ENCODE peak calls at places on chromosomes 16 and 17, in nine cellular contexts. Y is PC-9; S is GM23338; H is sigmoid colon; M is ascending aorta; C is adrenal gland; X is ovary; O is fibroblast of lung; D is CD4-positive, alpha-beta T cell. N is an unnamed sample.

GRCh38 chr17:60747069-60747808 is 69.6 kb downstream of the BCAS3 start:
- DNase-seq in Y (no peak), S (peak), H (no peak), M (no peak), C (no peak), X (no peak), O (no peak), D (no peak), N (no peak)

GRCh38 chr17:78356163-78356713 is 3.6 kb downstream of the SOCS3 start:
- DNase-seq in Y (peak), S (peak), H (peak), M (no peak), C (peak), X (no peak), O (peak), D (peak), N (peak)

GRCh38 chr16:84532299-84532724 is 27.9 kb upstream of the MEAK7 start:
- DNase-seq in Y (no peak), S (peak), H (peak), M (no peak), C (peak), X (peak), O (peak), D (no peak), N (no peak)

GRCh38 chr17:63579633-63580032 is 21.1 kb upstream of the TACO1 start:
- DNase-seq in Y (no peak), S (peak), H (no peak), M (no peak), C (no peak), X (no peak), O (no peak), D (no peak), N (no peak)

GRCh38 chr17:28745052-28745776 is 1.4 kb downstream of the TRAF4 start:
- DNase-seq in Y (no peak), S (peak), H (peak), M (no peak), C (peak), X (peak), O (peak), D (no peak), N (no peak)

GRCh38 chr17:46120078-46120477 is 73.2 kb downstream of the KANSL1 start:
- DNase-seq in Y (no peak), S (no peak), H (no peak), M (no peak), C (no peak), X (no peak), O (no peak), D (no peak), N (no peak)

GRCh38 chr17:48439072-48439471 is 9.1 kb upstream of the SKAP1 start:
- DNase-seq in Y (no peak), S (no peak), H (no peak), M (no peak), C (no peak), X (no peak), O (no peak), D (no peak), N (no peak)

GRCh38 chr17:50255766-50256480 is 18.3 kb upstream of the TMEM92 start:
- DNase-seq in Y (no peak), S (no peak), H (no peak), M (no peak), C (peak), X (no peak), O (no peak), D (no peak), N (no peak)

GRCh38 chr16:11133344-11133921 is 122.6 kb downstream of the SOCS1 start:
- DNase-seq in Y (peak), S (no peak), H (peak), M (peak), C (peak), X (peak), O (peak), D (no peak), N (peak)

GRCh38 chr17:78645421-78646295 is 68.5 kb upstream of the DNAH17 start:
- DNase-seq in Y (no peak), S (peak), H (peak), M (peak), C (peak), X (no peak), O (no peak), D (peak), N (no peak)

GRCh38 chr16:70740919-70741778 is 55.3 kb upstream of the MTSS2 start:
- DNase-seq in Y (no peak), S (no peak), H (no peak), M (no peak), C (no peak), X (no peak), O (peak), D (peak), N (no peak)
- H3K27ac ChIP-seq in Y (no peak), S (no peak), H (peak), M (no peak), C (no peak), X (no peak), O (peak), D (no peak), N (no peak)

DNA sequence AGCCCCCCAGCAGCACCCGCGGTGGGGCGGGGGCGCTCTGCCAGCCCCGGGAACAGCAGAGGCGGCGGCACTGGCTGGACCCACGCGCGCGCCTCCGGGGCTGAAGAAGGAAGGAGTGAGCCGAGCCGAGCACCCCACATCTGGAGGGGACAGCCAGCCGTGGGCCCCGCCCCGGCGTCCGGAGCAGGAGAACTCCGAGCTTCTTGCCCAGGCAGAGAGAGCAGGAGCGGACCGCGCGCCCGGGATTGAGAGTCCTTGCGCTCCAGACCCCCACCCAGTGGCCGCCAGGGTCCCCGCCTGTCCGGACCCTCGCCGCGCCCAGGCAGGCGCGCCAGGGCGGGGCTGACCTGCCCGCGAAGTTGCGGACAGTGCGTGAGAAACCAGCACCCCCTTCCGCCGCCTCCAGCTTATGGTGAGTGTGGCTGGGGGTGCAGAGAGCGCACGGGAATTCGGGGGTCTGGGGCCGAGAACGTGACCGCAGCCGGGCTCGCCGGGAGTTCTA is 921.9 kb upstream of the EEF2KMT start:
- DNase-seq in Y (no peak), S (peak), H (no peak), M (no peak), C (no peak), X (no peak), O (peak), D (no peak), N (no peak)
- H3K27ac ChIP-seq in Y (no peak), S (no peak), H (no peak), M (no peak), C (no peak), X (no peak), O (no peak), D (no peak), N (no peak)

GRCh38 chr17:68035131-68035522 is 408 bp upstream of the KPNA2 start:
- DNase-seq in Y (no peak), S (peak), H (peak), M (peak), C (peak), X (peak), O (no peak), D (peak), N (no peak)
- H3K27ac ChIP-seq in Y (no peak), S (peak), H (peak), M (no peak), C (no peak), X (no peak), O (no peak), D (no peak), N (no peak)

GRCh38 chr17:40491486-40491885 is 9.9 kb downstream of the TNS4 start:
- DNase-seq in Y (no peak), S (peak), H (no peak), M (no peak), C (no peak), X (no peak), O (no peak), D (no peak), N (no peak)
- H3K27ac ChIP-seq in Y (peak), S (no peak), H (peak), M (no peak), C (no peak), X (no peak), O (no peak), D (no peak), N (peak)

GRCh38 chr17:9108166-9108565 is 86.9 kb downstream of the NTN1 start:
- DNase-seq in Y (no peak), S (no peak), H (no peak), M (no peak), C (no peak), X (no peak), O (no peak), D (no peak), N (no peak)

GRCh38 chr17:9107527-9107926 is 86.2 kb downstream of the NTN1 start:
- DNase-seq in Y (no peak), S (no peak), H (no peak), M (no peak), C (no peak), X (no peak), O (no peak), D (no peak), N (no peak)

GRCh38 chr17:9105068-9105868 is 84.0 kb downstream of the NTN1 start:
- DNase-seq in Y (no peak), S (no peak), H (no peak), M (no peak), C (no peak), X (no peak), O (no peak), D (no peak), N (no peak)

GRCh38 chr17:9110501-9110900 is 89.2 kb downstream of the NTN1 start:
- DNase-seq in Y (no peak), S (no peak), H (no peak), M (no peak), C (no peak), X (no peak), O (no peak), D (no peak), N (no peak)

GRCh38 chr17:9109933-9110332 is 88.6 kb downstream of the NTN1 start:
- DNase-seq in Y (no peak), S (peak), H (no peak), M (no peak), C (no peak), X (no peak), O (no peak), D (no peak), N (no peak)
- H3K27ac ChIP-seq in Y (no peak), S (peak), H (no peak), M (no peak), C (no peak), X (no peak), O (no peak), D (no peak), N (no peak)

DNA sequence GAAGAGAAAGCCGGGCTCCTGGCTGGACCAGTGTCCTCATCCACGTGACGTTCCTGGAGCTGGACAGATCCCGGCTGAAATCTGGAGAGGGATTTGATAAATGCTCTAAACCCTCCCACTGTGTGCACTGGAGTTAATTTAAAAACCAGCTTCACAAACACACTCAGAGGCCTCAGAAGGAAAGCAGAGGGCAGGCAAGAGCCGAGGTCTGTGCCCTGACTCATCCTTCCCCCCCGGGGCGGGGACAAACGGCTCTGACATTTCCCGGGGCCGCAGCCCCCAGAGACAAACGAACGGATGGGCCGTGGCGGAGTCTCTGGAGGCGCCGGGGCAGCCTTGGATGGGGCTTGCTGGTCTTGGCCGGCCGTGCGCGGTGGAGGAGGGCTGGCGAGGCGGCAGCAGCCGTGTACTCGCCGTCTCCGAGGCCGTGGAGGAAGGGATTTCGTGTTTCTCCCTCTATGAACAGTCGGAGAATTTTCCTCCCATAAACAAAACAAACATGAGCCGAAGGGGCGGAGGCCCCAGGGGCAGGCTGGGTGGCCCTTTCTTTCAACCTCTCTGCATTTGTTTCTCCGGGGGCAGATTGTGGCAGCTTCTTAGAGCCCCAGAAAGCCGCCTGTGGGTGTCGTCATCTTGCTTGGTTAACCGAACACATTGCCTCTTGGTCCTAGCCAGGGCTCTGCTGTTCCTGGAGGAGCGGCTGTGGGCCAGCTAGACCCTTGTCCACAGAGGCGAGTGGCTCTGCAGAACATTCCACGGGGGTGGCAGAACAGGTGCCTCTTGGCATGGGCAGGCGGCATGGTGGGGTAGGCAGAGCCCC is 94.3 kb downstream of the NTN1 start:
- DNase-seq in Y (no peak), S (peak), H (peak), M (peak), C (no peak), X (peak), O (peak), D (peak), N (no peak)
- H3K27ac ChIP-seq in Y (no peak), S (no peak), H (peak), M (peak), C (no peak), X (no peak), O (peak), D (no peak), N (no peak)

GRCh38 chr16:30526823-30527634 is 663 bp upstream of the ZNF768 start:
- DNase-seq in Y (peak), S (peak), H (peak), M (peak), C (peak), X (peak), O (peak), D (peak), N (peak)

GRCh38 chr16:30523768-30524574 is 2.4 kb downstream of the ZNF768 start:
- DNase-seq in Y (no peak), S (no peak), H (no peak), M (no peak), C (no peak), X (peak), O (no peak), D (no peak), N (no peak)

GRCh38 chr16:30525844-30526136 is 576 bp downstream of the ZNF768 start:
- DNase-seq in Y (no peak), S (no peak), H (no peak), M (no peak), C (no peak), X (peak), O (no peak), D (no peak), N (no peak)

GRCh38 chr16:30526137-30526822 is at the start of gene ZNF768:
- DNase-seq in Y (peak), S (peak), H (peak), M (no peak), C (peak), X (peak), O (peak), D (no peak), N (no peak)

DNA sequence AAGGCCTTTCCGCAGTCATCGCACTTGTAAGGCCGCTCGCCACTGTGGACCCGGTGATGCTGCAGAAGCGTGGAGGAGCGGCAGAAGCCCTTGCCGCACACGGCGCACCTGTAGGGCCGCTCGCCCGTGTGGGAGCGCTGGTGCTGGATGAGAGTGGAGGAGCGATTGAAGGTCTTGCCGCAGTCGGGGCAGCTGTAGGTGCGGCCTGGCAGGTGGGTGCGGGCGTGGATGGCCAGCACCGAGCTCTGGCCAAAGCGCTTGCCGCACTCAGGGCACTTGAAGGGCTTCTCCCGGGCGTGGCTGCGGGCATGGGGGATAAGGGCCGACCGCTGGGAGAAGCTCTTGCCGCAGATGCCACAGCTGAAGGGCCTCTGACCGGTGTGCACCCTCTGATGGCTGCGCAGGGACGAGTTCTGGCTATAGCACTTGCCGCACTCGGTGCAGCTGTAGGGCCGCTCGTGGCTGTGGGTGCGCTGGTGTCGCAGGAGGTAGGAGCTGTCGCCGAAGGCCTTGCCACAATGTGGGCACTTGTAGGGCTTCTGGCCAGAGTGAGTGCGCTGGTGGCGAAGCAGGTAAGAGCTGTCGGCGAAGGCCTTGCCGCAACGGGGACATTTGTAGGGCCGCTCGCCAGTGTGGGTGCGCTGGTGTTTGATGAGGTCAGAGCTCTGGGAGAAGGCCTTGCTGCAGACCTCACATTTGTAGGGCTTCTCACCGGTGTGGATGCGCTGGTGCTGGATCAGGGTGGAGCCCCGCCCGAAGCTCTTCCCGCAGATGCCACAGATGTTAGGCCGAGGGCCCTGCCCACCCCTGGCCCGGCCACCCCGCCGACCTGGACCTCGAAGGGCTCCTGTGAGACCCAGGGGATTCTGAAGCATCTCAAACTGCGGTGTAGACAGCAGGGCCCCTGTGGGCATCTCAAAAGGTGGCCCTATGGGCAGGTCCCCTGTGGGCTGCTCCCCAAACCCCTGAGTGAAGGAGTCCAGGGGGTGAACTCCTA is 1.5 kb downstream of the ZNF768 start:
- DNase-seq in Y (no peak), S (no peak), H (no peak), M (no peak), C (no peak), X (peak), O (no peak), D (no peak), N (no peak)
- H3K27ac ChIP-seq in Y (no peak), S (no peak), H (no peak), M (no peak), C (no peak), X (no peak), O (no peak), D (no peak), N (no peak)

GRCh38 chr16:89287777-89288576 is 70.5 kb downstream of the ZNF778 start:
- DNase-seq in Y (no peak), S (no peak), H (no peak), M (no peak), C (no peak), X (no peak), O (no peak), D (no peak), N (no peak)

GRCh38 chr16:89285381-89285780 is 67.9 kb downstream of the ZNF778 start:
- DNase-seq in Y (no peak), S (no peak), H (no peak), M (no peak), C (no peak), X (no peak), O (no peak), D (no peak), N (no peak)

GRCh38 chr16:89283449-89283848 is 65.9 kb downstream of the ZNF778 start:
- DNase-seq in Y (no peak), S (no peak), H (no peak), M (no peak), C (no peak), X (no peak), O (no peak), D (no peak), N (no peak)

GRCh38 chr16:89288577-89288844 is 71.0 kb downstream of the ZNF778 start:
- DNase-seq in Y (no peak), S (no peak), H (no peak), M (no peak), C (no peak), X (no peak), O (no peak), D (no peak), N (no peak)

DNA sequence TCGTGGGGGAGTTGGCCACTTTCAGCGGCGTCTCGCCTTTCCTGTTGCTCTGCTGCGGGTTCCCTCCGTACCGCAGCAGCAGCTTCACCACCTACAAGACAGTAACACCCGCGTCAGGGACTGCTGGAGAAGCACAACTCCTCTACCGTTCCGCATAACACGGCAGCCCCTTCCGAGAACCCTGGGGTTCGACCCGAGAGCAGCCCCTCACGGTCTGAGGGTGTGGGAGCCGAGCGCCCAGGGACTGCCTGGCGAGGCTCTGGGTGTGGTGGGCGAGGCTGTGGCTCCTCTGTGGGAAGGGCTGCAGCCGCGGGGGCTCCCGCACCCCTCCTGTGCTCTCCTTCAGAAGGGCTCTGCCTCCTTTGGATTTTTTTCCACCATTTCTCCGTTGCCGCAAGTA is 68.6 kb downstream of the ZNF778 start:
- DNase-seq in Y (no peak), S (no peak), H (no peak), M (no peak), C (no peak), X (no peak), O (no peak), D (no peak), N (no peak)
- H3K27ac ChIP-seq in Y (no peak), S (peak), H (no peak), M (no peak), C (no peak), X (no peak), O (no peak), D (no peak), N (no peak)

GRCh38 chr17:65867014-65867413 is 305.6 kb upstream of the AXIN2 start:
- DNase-seq in Y (no peak), S (no peak), H (no peak), M (no peak), C (no peak), X (no peak), O (no peak), D (no peak), N (no peak)

GRCh38 chr17:65864409-65864808 is 303.0 kb upstream of the AXIN2 start:
- DNase-seq in Y (no peak), S (peak), H (no peak), M (no peak), C (no peak), X (no peak), O (no peak), D (no peak), N (no peak)

GRCh38 chr17:65868881-65869280 is 307.4 kb upstream of the AXIN2 start:
- DNase-seq in Y (no peak), S (no peak), H (no peak), M (no peak), C (no peak), X (no peak), O (no peak), D (no peak), N (no peak)

GRCh38 chr17:65865715-65866425 is 304.4 kb upstream of the AXIN2 start:
- DNase-seq in Y (no peak), S (no peak), H (no peak), M (no peak), C (no peak), X (no peak), O (no peak), D (no peak), N (no peak)
- H3K27ac ChIP-seq in Y (no peak), S (no peak), H (no peak), M (no peak), C (no peak), X (no peak), O (no peak), D (no peak), N (no peak)